ENCODE peak calls at places on chromosome 18, in five cellular contexts. W, S, Q, B and G are unnamed samples.

GRCh38 chr18:10860937-10861336 is 288.4 kb downstream of the PIEZO2 start:
- DNase-seq in W (no peak), S (no peak), Q (no peak), B (no peak), G (peak)

GRCh38 chr18:35141567-35142269 is 99.1 kb upstream of the ZNF397 start:
- DNase-seq in W (no peak), S (no peak), Q (no peak), B (no peak), G (no peak)

GRCh38 chr18:74499633-74500032 is 3.5 kb downstream of the CNDP2 start:
- DNase-seq in W (no peak), S (peak), Q (peak), B (no peak), G (no peak)

GRCh38 chr18:37920865-37921264 is 355.3 kb upstream of the CELF4 start:
- DNase-seq in W (no peak), S (no peak), Q (no peak), B (no peak), G (no peak)

GRCh38 chr18:48077291-48077690 is 146.8 kb upstream of the SMAD2 start:
- DNase-seq in W (no peak), S (no peak), Q (no peak), B (no peak), G (no peak)

GRCh38 chr18:24567199-24567598 is 106.8 kb downstream of the HRH4 start:
- DNase-seq in W (no peak), S (no peak), Q (no peak), B (no peak), G (peak)

GRCh38 chr18:59795882-59796281 is 98.7 kb upstream of the CCBE1 start:
- DNase-seq in W (no peak), S (no peak), Q (no peak), B (no peak), G (no peak)

GRCh38 chr18:48153641-48154481 is 223.4 kb upstream of the SMAD2 start:
- DNase-seq in W (no peak), S (no peak), Q (no peak), B (peak), G (no peak)

GRCh38 chr18:74897971-74898657 is 300.4 kb downstream of the ZNF407 start:
- DNase-seq in W (no peak), S (no peak), Q (no peak), B (no peak), G (peak)

GRCh38 chr18:32598144-32598543 is 127.5 kb upstream of the GAREM1 start:
- DNase-seq in W (no peak), S (no peak), Q (no peak), B (no peak), G (no peak)

GRCh38 chr18:34467059-34467458 is 242.3 kb upstream of the NOL4 start:
- DNase-seq in W (no peak), S (no peak), Q (peak), B (no peak), G (no peak)

GRCh38 chr18:519019-519879 is 18.7 kb upstream of the COLEC12 start:
- DNase-seq in W (no peak), S (no peak), Q (peak), B (no peak), G (peak)

GRCh38 chr18:63606526-63606925 is 19.4 kb downstream of the SERPINB13 start:
- DNase-seq in W (no peak), S (no peak), Q (no peak), B (no peak), G (no peak)

GRCh38 chr18:48459016-48459415 is 49.8 kb upstream of the ZBTB7C start:
- DNase-seq in W (no peak), S (no peak), Q (no peak), B (no peak), G (no peak)

GRCh38 chr18:76592096-76592495 is 97.1 kb upstream of the ZNF516 start:
- DNase-seq in W (no peak), S (no peak), Q (no peak), B (no peak), G (no peak)

GRCh38 chr18:37563810-37564511 is 1.6 kb downstream of the CELF4 start:
- DNase-seq in W (peak), S (no peak), Q (no peak), B (no peak), G (no peak)

GRCh38 chr18:49630246-49630699 is 68.4 kb downstream of the LIPG start:
- DNase-seq in W (no peak), S (no peak), Q (no peak), B (peak), G (no peak)

GRCh38 chr18:10926565-10927194 is 222.7 kb downstream of the PIEZO2 start:
- DNase-seq in W (no peak), S (no peak), Q (peak), B (no peak), G (peak)

GRCh38 chr18:27377251-27377650 is 192.1 kb upstream of the CHST9 start:
- DNase-seq in W (no peak), S (no peak), Q (no peak), B (no peak), G (no peak)
- TF ChIP-seq MXI1 in W (no peak), S (no peak), Q (no peak), B (no peak), G (no peak)

DNA sequence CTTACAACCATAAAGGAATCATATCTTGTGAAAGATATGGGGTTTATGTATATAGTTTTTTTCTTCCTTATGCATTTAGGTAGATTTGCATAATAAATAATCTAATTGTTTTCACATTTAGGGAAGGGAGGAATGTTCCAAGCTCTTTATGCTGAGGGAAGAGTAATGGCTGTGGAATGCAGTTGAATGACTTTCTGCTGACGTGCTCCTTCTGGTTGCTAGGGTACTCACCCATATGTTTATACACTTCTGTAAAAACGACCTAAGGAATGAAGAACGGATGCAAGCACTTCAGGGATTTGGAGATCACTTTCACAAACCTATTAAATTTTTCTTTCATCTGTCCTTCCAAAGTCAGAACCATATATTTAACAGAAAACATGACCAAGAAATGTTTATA is 29.2 kb upstream of the PPP4R1 start:
- DNase-seq in W (no peak), S (no peak), Q (no peak), B (peak), G (peak)
- TF ChIP-seq RFX5 in W (no peak), S (no peak), Q (no peak), B (no peak), G (no peak)

GRCh38 chr18:57925706-57926105 is 118.3 kb upstream of the NEDD4L start:
- DNase-seq in W (no peak), S (no peak), Q (no peak), B (peak), G (peak)

GRCh38 chr18:57918601-57919000 is 115.5 kb upstream of the ATP8B1 start:
- DNase-seq in W (no peak), S (no peak), Q (no peak), B (no peak), G (no peak)

GRCh38 chr18:57921708-57922107 is 118.6 kb upstream of the ATP8B1 start:
- DNase-seq in W (no peak), S (peak), Q (no peak), B (peak), G (peak)

GRCh38 chr18:57923606-57924005 is 120.4 kb upstream of the NEDD4L start:
- DNase-seq in W (no peak), S (no peak), Q (no peak), B (no peak), G (no peak)

DNA sequence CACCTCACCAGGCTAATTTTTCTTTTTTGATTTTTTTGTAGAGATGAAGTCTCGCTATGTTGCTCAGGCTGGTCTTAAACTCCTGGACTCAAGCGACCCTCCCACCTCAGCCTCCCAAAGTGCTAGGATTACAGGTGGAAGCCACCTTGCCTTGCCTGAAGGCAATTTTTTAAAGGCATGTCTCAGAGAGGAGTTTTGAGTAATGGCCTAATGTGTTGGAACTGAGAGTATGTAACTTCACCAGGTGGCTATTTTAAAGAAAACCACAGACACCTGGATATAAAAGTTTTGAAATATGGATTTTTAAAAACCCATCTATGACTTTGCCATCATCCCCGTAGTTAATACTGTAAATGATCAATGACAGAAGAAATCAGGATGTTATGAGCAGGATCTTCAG is 119.8 kb upstream of the ATP8B1 start:
- DNase-seq in W (no peak), S (no peak), Q (no peak), B (no peak), G (no peak)
- TF ChIP-seq RAD21 in W (no peak), S (no peak), Q (no peak), B (no peak), G (no peak)

GRCh38 chr18:5416112-5416511 is 120.6 kb upstream of the ZBTB14 start:
- DNase-seq in W (no peak), S (no peak), Q (no peak), B (no peak), G (no peak)

GRCh38 chr18:5415035-5415434 is 119.5 kb upstream of the ZBTB14 start:
- DNase-seq in W (no peak), S (no peak), Q (no peak), B (no peak), G (no peak)

GRCh38 chr18:5417342-5417741 is 121.8 kb upstream of the ZBTB14 start:
- DNase-seq in W (no peak), S (no peak), Q (no peak), B (no peak), G (peak)

GRCh38 chr18:5414546-5414945 is 119.0 kb upstream of the ZBTB14 start:
- DNase-seq in W (peak), S (no peak), Q (no peak), B (no peak), G (no peak)

GRCh38 chr18:5415665-5416064 is 120.1 kb upstream of the ZBTB14 start:
- DNase-seq in W (no peak), S (no peak), Q (no peak), B (no peak), G (no peak)
- TF ChIP-seq MXI1 in W (no peak), S (no peak), Q (no peak), B (no peak), G (no peak)

GRCh38 chr18:78776151-78776550 is 203.5 kb upstream of the SALL3 start:
- DNase-seq in W (no peak), S (no peak), Q (no peak), B (no peak), G (no peak)

GRCh38 chr18:78773303-78773755 is 206.3 kb upstream of the SALL3 start:
- DNase-seq in W (no peak), S (no peak), Q (no peak), B (no peak), G (no peak)

GRCh38 chr18:78776706-78777105 is 202.9 kb upstream of the SALL3 start:
- DNase-seq in W (no peak), S (no peak), Q (no peak), B (no peak), G (no peak)

GRCh38 chr18:78773819-78774218 is 205.8 kb upstream of the SALL3 start:
- DNase-seq in W (no peak), S (no peak), Q (no peak), B (no peak), G (no peak)

GRCh38 chr18:78774741-78775141 is 204.9 kb upstream of the SALL3 start:
- DNase-seq in W (no peak), S (no peak), Q (no peak), B (no peak), G (no peak)
- TF ChIP-seq RFX5 in W (no peak), S (no peak), Q (no peak), B (no peak), G (no peak)